ENCODE peak calls at places on chromosomes 11 and 22, in eight cellular contexts. Y is kidney, H is fibroblast of lung, U is tibial nerve, B is left lung, J is A549, C is astrocyte, L is suprapubic skin. R is an unnamed sample.

GRCh38 chr11:116812109-116812508 is 11.0 kb downstream of the APOA4 start:
- DNase-seq in U (no peak), L (no peak), B (no peak), C (no peak), J (no peak), H (no peak), Y (no peak), R (no peak)

GRCh38 chr11:69914286-69915150 is 95.3 kb upstream of the FGF3 start:
- DNase-seq in B (peak), L (peak), J (no peak), U (no peak), C (no peak), Y (peak), H (no peak), R (peak)

GRCh38 chr11:106389096-106389495 is 311.6 kb downstream of the AASDHPPT start:
- DNase-seq in J (no peak), L (no peak), C (peak), B (no peak), H (peak), Y (no peak), U (no peak), R (no peak)

GRCh38 chr22:32574957-32575893 is 100.6 kb downstream of the FBXO7 start:
- DNase-seq in Y (no peak), B (no peak), H (peak), C (no peak), L (no peak), U (no peak), J (no peak), R (peak)

GRCh38 chr22:27420817-27421361 is 380.7 kb downstream of the MN1 start:
- DNase-seq in C (peak), L (peak), U (peak), J (no peak), Y (peak), H (peak), B (no peak), R (peak)

GRCh38 chr11:65078786-65079342 is 5.0 kb downstream of the CDCA5 start:
- DNase-seq in U (no peak), J (no peak), B (no peak), L (no peak), H (no peak), Y (no peak), C (no peak), R (no peak)

GRCh38 chr11:17813391-17814059 is 78.9 kb downstream of the KCNC1 start:
- DNase-seq in L (no peak), J (no peak), C (peak), H (peak), B (no peak), U (no peak), Y (no peak), R (no peak)

GRCh38 chr11:65077466-65077865 is 6.4 kb downstream of the CDCA5 start:
- DNase-seq in H (no peak), Y (no peak), L (no peak), J (no peak), C (no peak), U (no peak), B (no peak), R (no peak)

GRCh38 chr11:107397357-107397756 is 60.3 kb downstream of the CWF19L2 start:
- DNase-seq in U (no peak), Y (no peak), J (no peak), B (peak), C (no peak), L (no peak), H (no peak), R (no peak)

GRCh38 chr11:3745161-3745560 is 52.2 kb downstream of the NUP98 start:
- DNase-seq in J (no peak), L (no peak), Y (no peak), B (no peak), U (no peak), H (no peak), C (no peak), R (no peak)

GRCh38 chr22:26479043-26479791 is 4.4 kb downstream of the HPS4 start:
- DNase-seq in B (no peak), C (no peak), Y (no peak), H (no peak), J (no peak), L (no peak), U (no peak), R (no peak)

GRCh38 chr11:108559904-108560303 is 33.7 kb downstream of the EXPH5 start:
- DNase-seq in J (no peak), B (no peak), L (no peak), C (peak), Y (no peak), U (no peak), H (peak), R (no peak)

GRCh38 chr11:1771700-1772099 is 8.0 kb upstream of the CTSD start:
- DNase-seq in J (no peak), Y (no peak), C (peak), L (peak), B (no peak), U (no peak), H (peak), R (peak)

GRCh38 chr11:114075891-114076441 is 16.5 kb downstream of the ZBTB16 start:
- DNase-seq in Y (no peak), H (peak), L (peak), U (no peak), J (peak), C (no peak), B (no peak), R (no peak)

GRCh38 chr11:64098318-64098831 is 62.6 kb downstream of the FLRT1 start:
- DNase-seq in J (no peak), C (no peak), H (no peak), L (no peak), Y (no peak), B (no peak), U (no peak), R (no peak)

GRCh38 chr11:95363710-95364109 is 132.7 kb upstream of the SESN3 start:
- DNase-seq in C (no peak), L (no peak), J (no peak), U (no peak), B (no peak), H (no peak), Y (no peak), R (no peak)

GRCh38 chr11:34859496-34859895 is 56.7 kb downstream of the APIP start:
- DNase-seq in H (no peak), U (no peak), C (no peak), Y (no peak), J (no peak), B (no peak), L (no peak), R (no peak)

GRCh38 chr11:84854498-84854880 is 772.7 kb downstream of the DLG2 start:
- DNase-seq in U (no peak), H (peak), J (no peak), B (no peak), C (no peak), Y (no peak), L (no peak), R (no peak)

GRCh38 chr22:42993651-42994275 is 21.2 kb downstream of the PACSIN2 start:
- DNase-seq in L (no peak), U (no peak), B (no peak), C (peak), Y (no peak), J (no peak), H (peak), R (no peak)
- H3K27ac ChIP-seq in L (peak), U (peak), B (peak), C (peak), Y (peak), J (peak), H (peak), R (peak)

GRCh38 chr11:118342503-118343161 is at the start of gene CD3D:
- DNase-seq in H (no peak), J (no peak), B (no peak), Y (no peak), U (no peak), L (no peak), C (no peak), R (no peak)

GRCh38 chr11:118343981-118344521 is at the start of gene CD3G:
- DNase-seq in J (no peak), U (no peak), L (no peak), C (no peak), Y (peak), H (no peak), B (no peak), R (no peak)

GRCh38 chr11:118340437-118340836 is 2.1 kb downstream of the CD3D start:
- DNase-seq in U (no peak), C (no peak), L (no peak), Y (no peak), J (no peak), H (no peak), B (no peak), R (no peak)

GRCh38 chr11:118343248-118343647 is 743 bp upstream of the CD3D start:
- DNase-seq in L (no peak), C (no peak), U (no peak), H (no peak), Y (no peak), B (no peak), J (no peak), R (no peak)

GRCh38 chr11:118341749-118342489 is 586 bp downstream of the CD3D start:
- DNase-seq in L (no peak), C (no peak), Y (no peak), J (no peak), U (no peak), H (no peak), B (no peak), R (no peak)
- H3K4me3 ChIP-seq in L (no peak), C (no peak), Y (no peak), J (no peak), U (no peak), H (no peak), B (no peak), R (no peak)

GRCh38 chr22:39529487-39529851 is 3.1 kb downstream of the RPS19BP1 start:
- DNase-seq in J (no peak), U (no peak), L (no peak), Y (no peak), H (no peak), C (no peak), B (no peak), R (no peak)
- TF ChIP-seq CTCF in J (no peak), U (no peak), L (no peak), Y (no peak), H (no peak), C (no peak), B (peak), R (no peak)

GRCh38 chr22:45638197-45638596 is 33.4 kb upstream of the ATXN10 start:
- DNase-seq in U (no peak), H (no peak), Y (no peak), L (no peak), B (no peak), C (no peak), J (peak), R (no peak)

GRCh38 chr22:45638834-45639746 is 32.5 kb upstream of the ATXN10 start:
- DNase-seq in B (peak), J (peak), Y (peak), U (peak), L (peak), H (peak), C (peak), R (no peak)

GRCh38 chr22:45640291-45640940 is 31.2 kb upstream of the ATXN10 start:
- DNase-seq in C (no peak), Y (no peak), B (no peak), L (no peak), H (no peak), J (no peak), U (no peak), R (no peak)

GRCh38 chr22:45640941-45641621 is 30.6 kb upstream of the ATXN10 start:
- DNase-seq in C (no peak), L (no peak), J (no peak), H (no peak), B (no peak), U (no peak), Y (no peak), R (no peak)

GRCh38 chr22:45639747-45640102 is 31.9 kb upstream of the ATXN10 start:
- DNase-seq in H (no peak), B (no peak), U (no peak), J (no peak), Y (no peak), L (no peak), C (no peak), R (no peak)
- H3K27ac ChIP-seq in H (no peak), B (peak), U (no peak), J (peak), Y (no peak), L (no peak), C (no peak), R (no peak)

GRCh38 chr22:49907807-49908206 is 10.4 kb downstream of the ALG12 start:
- DNase-seq in L (no peak), B (no peak), U (no peak), H (no peak), Y (peak), J (no peak), C (no peak), R (no peak)
- H3K4me3 ChIP-seq in L (no peak), B (no peak), U (no peak), H (no peak), Y (no peak), J (no peak), C (no peak), R (no peak)

DNA sequence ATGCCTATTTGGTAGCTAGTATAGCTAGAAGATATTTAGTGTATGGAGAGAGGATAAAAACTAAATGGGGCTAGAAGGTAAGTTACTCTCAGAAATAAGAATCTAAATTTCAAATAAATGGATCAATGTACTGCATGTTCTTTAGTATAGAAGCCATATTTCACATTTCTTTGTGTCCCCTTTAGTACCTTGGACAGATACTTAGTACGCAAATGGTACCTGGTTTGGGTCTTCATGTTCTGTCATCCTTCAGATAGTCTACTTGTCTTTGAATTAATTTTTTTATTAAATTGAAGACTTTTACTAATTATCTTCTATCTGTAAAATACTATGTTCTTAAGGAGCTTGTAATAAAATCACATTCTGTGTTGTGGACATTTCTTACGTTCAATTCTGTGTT is 26.3 kb upstream of the RBMXL2 start:
- DNase-seq in B (no peak), U (no peak), H (no peak), Y (no peak), C (no peak), L (no peak), J (no peak), R (no peak)
- TF ChIP-seq CTCF in B (no peak), U (no peak), H (no peak), Y (no peak), C (no peak), L (no peak), J (no peak), R (no peak)

DNA sequence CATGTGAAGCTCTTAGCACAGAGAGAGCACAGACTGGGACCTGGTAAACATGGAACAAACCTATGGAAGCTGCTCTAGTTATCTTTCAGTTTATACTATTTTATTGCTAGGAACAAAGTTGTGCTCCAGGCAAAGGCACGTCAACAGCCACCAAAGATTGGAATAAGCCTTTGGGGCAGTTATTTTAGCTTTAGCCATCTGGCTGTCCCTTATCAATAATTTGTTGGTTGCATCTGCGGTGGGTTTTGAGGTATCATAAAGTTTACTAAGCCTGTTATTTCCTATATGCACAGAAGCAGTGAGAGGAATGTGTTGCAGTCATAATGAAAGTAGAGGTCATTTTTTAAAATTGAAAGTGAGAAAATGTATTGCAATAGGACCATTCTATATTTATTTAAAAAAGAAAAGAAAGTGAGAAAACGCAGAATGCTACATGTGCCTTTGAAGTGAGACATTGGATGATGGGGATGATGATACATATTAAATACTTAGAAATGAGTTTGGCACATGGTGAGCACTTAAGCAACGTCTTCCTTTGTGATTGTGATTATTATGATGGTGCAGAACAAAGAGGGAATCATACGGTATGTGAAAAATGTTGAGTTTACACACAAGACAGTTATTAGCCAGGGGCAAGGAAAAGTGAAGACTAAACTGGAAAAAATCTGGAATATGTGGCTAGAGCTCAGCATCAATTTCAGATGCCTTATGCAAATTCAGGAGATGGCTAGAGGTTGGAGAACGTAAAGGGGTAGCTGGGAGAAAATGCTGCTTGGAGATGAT is 58.3 kb downstream of the PRR5L start:
- DNase-seq in J (no peak), C (peak), H (peak), Y (no peak), L (no peak), B (no peak), U (no peak), R (no peak)
- H3K27ac ChIP-seq in J (no peak), C (no peak), H (no peak), Y (no peak), L (no peak), B (no peak), U (no peak), R (no peak)

DNA sequence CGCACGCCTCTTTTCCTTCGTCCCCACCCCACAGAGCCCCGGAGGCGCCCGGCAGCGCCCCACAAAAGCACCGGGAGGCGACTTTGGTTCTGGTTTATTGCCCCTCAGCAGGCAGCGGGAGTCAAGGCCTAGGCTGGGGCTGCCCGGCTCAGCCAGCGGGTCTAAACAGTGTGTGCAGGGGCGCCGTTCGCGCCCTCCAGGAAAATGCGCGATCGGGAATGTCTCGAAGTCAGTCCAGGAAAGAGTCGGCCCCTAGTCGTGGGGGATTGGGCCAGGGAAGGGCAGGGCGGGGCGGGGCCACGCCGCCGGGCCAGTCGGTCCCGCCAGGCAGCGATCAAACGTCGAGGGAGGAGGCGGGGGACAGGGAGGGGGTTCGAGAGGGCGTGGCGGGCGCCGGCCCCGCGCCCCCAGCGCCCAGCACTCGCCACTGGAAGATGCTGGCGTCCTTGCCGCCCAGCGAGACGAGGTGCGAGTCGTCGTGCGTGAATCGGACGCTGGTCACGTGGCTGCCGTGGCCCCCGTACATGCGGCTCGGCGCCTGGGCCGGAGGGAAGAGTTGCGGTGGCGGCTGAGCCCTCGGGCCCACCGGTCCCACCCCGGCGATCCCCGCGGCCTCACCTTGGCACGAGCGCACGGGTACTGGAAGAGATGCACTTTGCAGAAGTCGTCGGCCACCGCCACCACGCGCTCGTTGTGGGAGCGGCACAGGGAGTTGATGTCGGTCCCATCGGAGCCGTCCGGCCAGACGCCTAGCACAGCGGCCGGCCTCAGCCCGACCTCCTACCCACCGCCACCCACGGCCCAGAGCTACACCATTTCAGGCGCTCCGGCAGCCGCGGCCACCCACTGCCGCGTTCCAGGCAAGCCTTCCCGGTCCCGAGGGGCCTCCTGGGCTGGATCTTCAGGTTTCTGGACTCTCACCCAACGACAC is 741 bp upstream of the MTA2 start:
- DNase-seq in J (no peak), U (peak), Y (peak), L (peak), B (peak), C (no peak), H (peak), R (peak)
- H3K4me3 ChIP-seq in J (peak), U (peak), Y (peak), L (peak), B (peak), C (peak), H (peak), R (peak)